ENCODE peak calls at places on chromosomes 3 and 15, in six cellular contexts. M, T, E, L, D and U are unnamed samples.
A peak's percentile ranks its signal among the peaks of the same experiment; 100 is the strongest.

GRCh38 chr15:48373855-48374421 is 42.7 kb downstream of the DUT start:
- DNase-seq in M (peak; percentile 82), T (peak; percentile 87), E (no peak), L (peak; percentile 42), D (no peak), U (no peak)

GRCh38 chr15:95025924-95026728 is 794.8 kb downstream of the MCTP2 start:
- DNase-seq in M (peak; percentile 72), T (peak; percentile 77), E (peak; percentile 36), L (no peak), D (peak; percentile 0), U (peak; percentile 7)

GRCh38 chr3:46565607-46566039 is 479 bp downstream of the LRRC2 start:
- DNase-seq in M (no peak), T (no peak), E (peak; percentile 20), L (no peak), D (peak; percentile 19), U (no peak)

GRCh38 chr3:157082305-157082981 is 77.5 kb downstream of the CCNL1 start:
- DNase-seq in M (peak; percentile 96), T (peak; percentile 31), E (no peak), L (peak; percentile 79), D (no peak), U (no peak)

GRCh38 chr15:81046290-81046689 is 45.6 kb downstream of the TLNRD1 start:
- DNase-seq in M (no peak), T (no peak), E (no peak), L (no peak), D (no peak), U (no peak)

GRCh38 chr3:78029775-78030174 is 989.9 kb downstream of the ROBO2 start:
- DNase-seq in M (no peak), T (no peak), E (no peak), L (no peak), D (no peak), U (no peak)

GRCh38 chr3:139523718-139524117 is 15.8 kb downstream of the RBP1 start:
- DNase-seq in M (no peak), T (no peak), E (no peak), L (no peak), D (no peak), U (no peak)

GRCh38 chr15:48358229-48358641 is 27.0 kb downstream of the DUT start:
- DNase-seq in M (peak; percentile 43), T (peak; percentile 61), E (no peak), L (no peak), D (no peak), U (peak; percentile 37)

GRCh38 chr15:59587085-59587826 is 24.3 kb upstream of the GCNT3 start:
- DNase-seq in M (peak; percentile 74), T (no peak), E (peak; percentile 26), L (no peak), D (no peak), U (no peak)

GRCh38 chr3:194137314-194138097 is 1.6 kb downstream of the HES1 start:
- DNase-seq in M (peak; percentile 51), T (peak; percentile 65), E (peak; percentile 83), L (no peak), D (peak; percentile 89), U (peak; percentile 83)

GRCh38 chr3:162354343-162354742 is 857.7 kb downstream of the OTOL1 start:
- DNase-seq in M (no peak), T (no peak), E (no peak), L (no peak), D (no peak), U (no peak)

GRCh38 chr15:25694238-25694584 is 168.9 kb downstream of the ATP10A start:
- DNase-seq in M (no peak), T (no peak), E (no peak), L (no peak), D (no peak), U (no peak)

GRCh38 chr15:66679657-66680108 is 22.4 kb upstream of the SMAD6 start:
- DNase-seq in M (no peak), T (peak; percentile 84), E (no peak), L (no peak), D (no peak), U (no peak)

GRCh38 chr3:111548060-111548459 is 6.1 kb downstream of the CD96 start:
- DNase-seq in M (peak; percentile 38), T (no peak), E (no peak), L (no peak), D (no peak), U (no peak)

GRCh38 chr3:133125802-133126201 is 87.6 kb downstream of the TMEM108 start:
- DNase-seq in M (no peak), T (no peak), E (no peak), L (no peak), D (no peak), U (no peak)

GRCh38 chr3:194602580-194603300 is 30.5 kb downstream of the TMEM44 start:
- DNase-seq in M (no peak), T (no peak), E (no peak), L (no peak), D (no peak), U (no peak)

GRCh38 chr15:38863381-38863780 is 298.8 kb upstream of the RASGRP1 start:
- DNase-seq in M (no peak), T (no peak), E (no peak), L (no peak), D (no peak), U (no peak)

GRCh38 chr3:154795582-154795981 is 284.5 kb upstream of the MME start:
- DNase-seq in M (peak; percentile 97), T (peak; percentile 66), E (no peak), L (peak; percentile 80), D (no peak), U (no peak)

GRCh38 chr3:132016061-132017041 is 18.5 kb downstream of the CPNE4 start:
- DNase-seq in M (peak; percentile 65), T (peak; percentile 27), E (no peak), L (no peak), D (no peak), U (no peak)

GRCh38 chr3:9583792-9584191 is 30.2 kb upstream of the LHFPL4 start:
- DNase-seq in M (no peak), T (no peak), E (no peak), L (no peak), D (no peak), U (no peak)

GRCh38 chr15:84856731-84857417 is 27.6 kb upstream of the SLC28A1 start:
- DNase-seq in M (no peak), T (no peak), E (no peak), L (no peak), D (no peak), U (no peak)

GRCh38 chr3:178982138-178982537 is 89.5 kb downstream of the ZMAT3 start:
- DNase-seq in M (peak; percentile 73), T (no peak), E (no peak), L (no peak), D (peak; percentile 17), U (peak; percentile 34)

GRCh38 chr3:152054315-152054714 is 180.9 kb downstream of the SUCNR1 start:
- DNase-seq in M (no peak), T (no peak), E (no peak), L (no peak), D (no peak), U (no peak)

GRCh38 chr3:48405343-48405881 is 24.5 kb downstream of the PLXNB1 start:
- DNase-seq in M (no peak), T (no peak), E (peak; percentile 4), L (no peak), D (no peak), U (peak; percentile 16)

GRCh38 chr3:28916713-28917499 is 364.0 kb upstream of the RBMS3 start:
- DNase-seq in M (peak; percentile 70), T (peak; percentile 94), E (peak; percentile 13), L (no peak), D (peak; percentile 6), U (peak; percentile 32)

GRCh38 chr3:180252683-180253082 is 215.9 kb upstream of the PEX5L start:
- DNase-seq in M (peak; percentile 75), T (no peak), E (no peak), L (no peak), D (no peak), U (no peak)

GRCh38 chr3:97927699-97928098 is 44.5 kb downstream of the RIOX2 start:
- DNase-seq in M (no peak), T (no peak), E (no peak), L (no peak), D (no peak), U (no peak)

GRCh38 chr3:60309539-60310268 is 941.5 kb downstream of the FHIT start:
- DNase-seq in M (no peak), T (no peak), E (no peak), L (no peak), D (no peak), U (no peak)

GRCh38 chr15:44199393-44199792 is 4.3 kb upstream of the FRMD5 start:
- DNase-seq in M (peak; percentile 27), T (no peak), E (no peak), L (no peak), D (no peak), U (no peak)

GRCh38 chr3:17745301-17745700 is 2.9 kb upstream of the TBC1D5 start:
- DNase-seq in M (no peak), T (no peak), E (peak; percentile 51), L (no peak), D (no peak), U (no peak)

GRCh38 chr3:17442332-17443049 is 299.9 kb downstream of the TBC1D5 start:
- DNase-seq in M (peak; percentile 5), T (no peak), E (no peak), L (no peak), D (no peak), U (no peak)

GRCh38 chr15:88139936-88140335 is 116.6 kb downstream of the NTRK3 start:
- DNase-seq in M (no peak), T (peak; percentile 10), E (no peak), L (no peak), D (no peak), U (no peak)
- TF ChIP-seq CTCF in M (no peak), T (no peak), E (no peak), L (no peak), D (no peak), U (no peak)

GRCh38 chr3:159486580-159486979 is 502.1 kb upstream of the IL12A start:
- DNase-seq in M (peak; percentile 12), T (peak; percentile 7), E (no peak), L (no peak), D (no peak), U (no peak)
- TF ChIP-seq CTCF in M (no peak), T (peak; percentile 10), E (no peak), L (peak; percentile 25), D (no peak), U (peak; percentile 30)

DNA sequence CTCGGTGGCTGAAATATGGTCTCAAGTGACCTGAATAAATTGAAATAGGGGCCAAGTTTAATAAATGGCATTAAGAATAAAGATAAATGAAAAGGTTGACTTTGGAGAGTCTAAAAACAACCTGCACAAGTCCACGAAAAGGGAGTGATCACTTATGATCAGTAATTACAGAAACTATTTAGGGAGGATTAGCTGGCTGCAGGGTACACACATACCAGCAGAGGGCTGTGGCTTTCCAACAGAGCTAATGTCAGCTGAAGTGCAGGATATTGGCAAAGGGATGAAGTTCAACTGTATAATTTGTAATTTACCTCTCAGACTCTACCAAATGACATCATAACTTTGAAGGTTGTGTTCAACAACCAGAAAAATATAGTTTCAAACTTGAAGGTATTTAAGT is 86.8 kb downstream of the SYNPR start:
- DNase-seq in M (no peak), T (peak; percentile 13), E (no peak), L (no peak), D (no peak), U (no peak)
- TF ChIP-seq CTCF in M (peak; percentile 39), T (peak; percentile 20), E (peak; percentile 8), L (peak; percentile 34), D (no peak), U (no peak)

GRCh38 chr3:170725285-170725731 is 139.4 kb upstream of the SLC7A14 start:
- DNase-seq in M (no peak), T (peak; percentile 80), E (no peak), L (no peak), D (no peak), U (no peak)
- TF ChIP-seq CTCF in M (no peak), T (peak; percentile 26), E (no peak), L (no peak), D (no peak), U (no peak)